ENCODE peak calls at places on chromosomes 2 and 18, in four cellular contexts. Q, O, U and R are unnamed samples.

GRCh38 chr2:47069628-47070154 is 85.4 kb downstream of the STPG4 start:
- DNase-seq in Q (no peak), O (no peak), U (peak), R (peak)

GRCh38 chr18:24112874-24113615 is 25.8 kb upstream of the CABYR start:
- DNase-seq in Q (no peak), O (no peak), U (peak), R (no peak)

GRCh38 chr2:8623958-8624591 is 57.8 kb upstream of the ID2 start:
- DNase-seq in Q (no peak), O (no peak), U (no peak), R (no peak)

GRCh38 chr2:164877169-164877568 is 35.5 kb upstream of the COBLL1 start:
- DNase-seq in Q (no peak), O (no peak), U (no peak), R (no peak)

GRCh38 chr2:119536209-119536608 is 8.0 kb upstream of the CFAP221 start:
- DNase-seq in Q (no peak), O (no peak), U (no peak), R (no peak)

GRCh38 chr18:63963610-63964256 is 6.1 kb upstream of the SERPINB8 start:
- DNase-seq in Q (peak), O (no peak), U (peak), R (peak)

GRCh38 chr2:129236601-129237000 is 742.9 kb upstream of the RAB6C start:
- DNase-seq in Q (no peak), O (no peak), U (no peak), R (no peak)

GRCh38 chr2:70247364-70248144 is 874 bp downstream of the TIA1 start:
- DNase-seq in Q (peak), O (no peak), U (no peak), R (no peak)

GRCh38 chr2:212392544-212392943 is 146.1 kb downstream of the ERBB4 start:
- DNase-seq in Q (no peak), O (no peak), U (no peak), R (no peak)

GRCh38 chr2:98605076-98605475 is 3.2 kb downstream of the COA5 start:
- DNase-seq in Q (no peak), O (no peak), U (no peak), R (no peak)

GRCh38 chr2:148876589-148877402 is 1.8 kb downstream of the KIF5C start:
- DNase-seq in Q (peak), O (no peak), U (peak), R (peak)

GRCh38 chr2:8203354-8203753 is 478.5 kb upstream of the ID2 start:
- DNase-seq in Q (no peak), O (no peak), U (no peak), R (no peak)

GRCh38 chr2:9752441-9753275 is 90.6 kb upstream of the TAF1B start:
- DNase-seq in Q (peak), O (no peak), U (peak), R (no peak)

GRCh38 chr2:15912203-15912602 is 28.1 kb upstream of the MYCN start:
- DNase-seq in Q (no peak), O (no peak), U (no peak), R (no peak)
- TF ChIP-seq ETV6 in Q (no peak), O (no peak), U (no peak), R (no peak)

DNA sequence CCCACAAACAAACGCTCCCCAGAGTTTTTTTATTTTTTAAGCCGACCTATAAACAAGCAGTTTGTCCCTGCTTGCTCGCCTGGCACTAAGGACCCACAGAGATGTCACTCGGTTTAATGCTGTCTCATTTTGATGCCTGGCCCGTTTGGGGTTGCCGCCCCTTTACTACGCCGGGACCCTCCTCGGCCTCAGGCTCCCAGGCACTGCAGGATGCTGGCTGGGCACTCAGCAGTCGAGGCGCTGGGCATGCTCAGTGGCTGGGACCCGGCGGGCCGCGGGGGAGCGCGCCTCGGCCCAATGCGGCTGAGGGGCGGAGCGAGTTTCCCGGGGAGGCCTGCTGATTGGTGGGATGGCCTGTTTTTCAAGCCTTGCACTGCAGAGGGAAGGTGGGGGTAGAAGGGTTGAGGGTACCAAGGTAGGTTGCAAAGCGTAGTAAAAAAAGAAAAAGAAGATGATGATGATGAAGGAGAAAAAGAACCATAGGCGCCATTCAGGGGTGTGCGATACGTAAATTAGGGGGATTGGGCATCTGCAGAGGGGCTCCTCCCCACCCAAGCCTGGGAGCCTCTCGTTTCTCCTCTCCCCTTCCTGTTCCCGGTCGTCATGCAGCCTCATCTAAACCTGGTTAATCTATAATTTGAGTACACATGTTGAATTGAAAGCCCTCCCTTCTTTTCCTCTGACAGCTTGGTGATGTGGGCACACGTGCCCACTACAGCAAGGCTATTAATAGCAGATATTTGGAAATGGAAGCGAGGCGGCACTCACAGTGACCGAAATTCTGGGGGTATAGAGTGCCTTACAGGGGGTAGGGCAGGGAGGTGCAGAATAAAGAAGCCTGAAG is 1.5 kb upstream of the IRS1 start:
- DNase-seq in Q (no peak), O (peak), U (peak), R (peak)
- TF ChIP-seq CREM in Q (no peak), O (no peak), U (peak), R (no peak)

GRCh38 chr2:234212534-234212933 is 162.0 kb downstream of the SPP2 start:
- DNase-seq in Q (no peak), O (no peak), U (no peak), R (no peak)

GRCh38 chr2:234218261-234219180 is 168.0 kb downstream of the SPP2 start:
- DNase-seq in Q (no peak), O (no peak), U (no peak), R (no peak)
- TF ChIP-seq ETV6 in Q (no peak), O (no peak), U (no peak), R (no peak)

DNA sequence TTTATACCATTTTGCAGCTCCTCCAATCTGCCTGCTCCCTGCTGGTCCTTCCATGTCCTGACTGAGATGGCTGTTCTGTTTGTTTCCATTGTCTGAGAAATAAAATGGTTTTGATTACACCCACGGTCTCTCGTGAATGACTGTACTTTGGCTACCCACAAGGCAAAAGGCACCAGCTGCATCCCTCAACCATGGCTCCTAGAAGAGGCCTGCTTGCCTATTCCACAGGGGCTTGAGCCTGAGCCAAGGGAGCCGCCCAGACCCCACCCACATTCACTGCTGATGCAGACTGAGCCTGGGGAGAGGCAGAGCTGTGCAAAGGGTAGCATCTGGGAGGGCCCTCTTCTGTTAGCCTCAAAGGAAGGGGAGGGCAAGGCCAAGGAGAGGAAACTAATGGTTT is 31.1 kb downstream of the MARCHF4 start:
- DNase-seq in Q (no peak), O (no peak), U (no peak), R (no peak)
- TF ChIP-seq CREM in Q (no peak), O (no peak), U (no peak), R (no peak)

DNA sequence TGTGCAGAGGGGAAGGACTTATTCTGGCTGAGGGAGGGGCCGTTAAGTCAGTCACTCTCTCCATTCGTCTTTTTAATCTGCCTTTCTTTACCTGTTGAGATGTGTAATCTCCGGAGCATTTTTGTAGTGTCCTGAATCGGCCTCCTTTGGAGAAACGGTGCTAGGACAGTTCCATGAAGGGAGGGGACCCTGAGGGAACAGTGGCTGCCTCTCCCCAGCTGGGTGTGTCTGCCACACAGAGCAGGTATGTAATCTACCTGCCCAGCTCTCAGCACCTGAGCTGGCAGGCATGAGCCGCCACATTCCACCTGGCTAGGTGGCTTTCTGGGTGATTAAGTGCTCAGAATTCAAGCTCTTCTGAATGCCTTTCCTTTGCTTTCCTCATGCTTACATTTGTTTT is 131.2 kb downstream of the WDSUB1 start:
- DNase-seq in Q (no peak), O (no peak), U (no peak), R (peak)
- TF ChIP-seq ETV6 in Q (no peak), O (no peak), U (no peak), R (no peak)

DNA sequence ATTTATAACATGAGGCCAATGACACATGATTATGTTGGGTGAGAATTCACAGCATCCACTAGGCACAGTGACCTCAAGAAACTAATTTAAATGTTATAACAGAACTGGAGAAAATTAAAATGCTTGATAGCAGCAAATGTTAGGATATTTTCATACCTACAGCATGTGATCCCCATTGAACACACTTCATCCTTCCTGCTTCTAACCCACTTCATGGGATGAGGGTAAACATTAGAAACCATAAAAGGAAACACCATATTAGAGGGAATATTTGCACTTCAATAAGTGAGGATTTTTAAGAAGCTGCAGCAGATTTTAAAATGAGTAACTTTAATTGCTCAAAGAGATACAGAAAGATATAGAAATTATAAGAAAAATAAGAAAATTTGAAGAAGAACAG is 117.1 kb downstream of the FSHR start:
- DNase-seq in Q (no peak), O (no peak), U (no peak), R (no peak)
- TF ChIP-seq CREM in Q (no peak), O (no peak), U (no peak), R (no peak)

GRCh38 chr2:6824962-6825361 is 40.7 kb downstream of the CMPK2 start:
- DNase-seq in Q (no peak), O (no peak), U (no peak), R (no peak)

GRCh38 chr2:6827516-6828298 is 38.0 kb downstream of the CMPK2 start:
- DNase-seq in Q (no peak), O (no peak), U (no peak), R (no peak)

GRCh38 chr2:6828299-6828584 is 37.5 kb downstream of the CMPK2 start:
- DNase-seq in Q (peak), O (no peak), U (peak), R (no peak)

GRCh38 chr2:6823111-6823510 is 42.6 kb downstream of the CMPK2 start:
- DNase-seq in Q (no peak), O (no peak), U (no peak), R (no peak)

DNA sequence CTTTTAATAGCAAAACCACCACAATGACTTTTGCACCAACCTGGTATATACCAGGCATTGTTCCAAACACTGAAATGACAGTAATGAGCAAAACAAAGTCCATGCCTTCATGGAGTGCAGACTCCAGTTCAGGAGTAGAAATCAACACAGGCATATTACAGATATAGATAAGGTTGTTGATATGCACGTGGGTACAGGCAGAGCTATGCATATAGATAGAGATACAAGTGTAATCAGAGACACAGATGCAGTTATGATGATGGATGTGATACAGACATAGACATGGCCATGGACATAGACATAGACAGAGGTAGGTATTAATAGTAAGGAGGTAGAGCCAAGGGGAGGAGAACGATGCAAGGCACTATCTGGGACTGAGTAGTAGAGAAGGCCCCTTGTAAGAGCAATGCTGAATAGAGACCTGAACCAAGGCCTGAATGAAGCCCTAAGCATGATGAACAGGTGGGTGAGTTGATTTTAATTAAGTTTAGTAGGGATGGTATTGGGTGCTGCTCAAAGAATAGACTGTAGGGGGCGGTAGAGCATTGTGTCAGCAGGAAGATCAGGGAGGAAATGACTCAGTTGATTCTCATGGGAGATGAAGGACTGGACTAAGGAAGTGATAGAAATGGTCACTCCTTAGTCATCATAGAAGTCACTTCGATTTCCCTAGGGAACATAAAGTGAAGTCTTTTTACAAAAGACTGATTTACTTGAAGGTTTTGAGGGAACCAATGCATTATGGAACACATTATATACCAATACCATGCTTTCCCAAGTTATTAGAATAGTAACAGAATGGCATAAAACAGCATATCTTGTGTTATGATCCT is 39.4 kb downstream of the CMPK2 start:
- DNase-seq in Q (peak), O (peak), U (peak), R (peak)
- TF ChIP-seq ETV6 in Q (no peak), O (no peak), U (no peak), R (no peak)